ENCODE peak calls at places on chromosomes 16 and 17, in eight cellular contexts. D, R, Q, J, E, V, H and X are unnamed samples.

GRCh38 chr17:234163-235047 is 53.0 kb upstream of the DOC2B start:
- DNase-seq in R (no peak), D (peak), E (no peak), V (no peak), H (no peak), J (no peak), Q (no peak), X (no peak)

GRCh38 chr17:5405400-5405799 is 14.1 kb downstream of the NUP88 start:
- DNase-seq in J (no peak), Q (no peak), R (no peak), E (no peak), V (no peak), D (no peak), H (no peak), X (no peak)

GRCh38 chr16:87628940-87629339 is 26.6 kb downstream of the JPH3 start:
- DNase-seq in H (no peak), J (no peak), Q (no peak), V (no peak), D (no peak), R (no peak), E (peak), X (peak)

GRCh38 chr17:1001640-1002411 is 4.9 kb downstream of the TIMM22 start:
- DNase-seq in H (no peak), J (no peak), V (no peak), Q (no peak), D (no peak), R (peak), E (peak), X (peak)

GRCh38 chr16:74724820-74725549 is 24.3 kb upstream of the MLKL start:
- DNase-seq in J (no peak), R (peak), D (no peak), H (no peak), V (no peak), E (no peak), Q (no peak), X (no peak)

GRCh38 chr17:17514361-17514992 is 18.3 kb upstream of the RASD1 start:
- DNase-seq in V (no peak), H (no peak), R (peak), J (no peak), Q (no peak), E (no peak), D (no peak), X (no peak)

GRCh38 chr16:82763371-82763770 is 136.6 kb downstream of the CDH13 start:
- DNase-seq in H (no peak), J (no peak), D (no peak), E (no peak), V (no peak), Q (no peak), R (no peak), X (no peak)

GRCh38 chr17:2222901-2223616 is 80.5 kb downstream of the SMG6 start:
- DNase-seq in H (peak), D (peak), V (no peak), Q (no peak), J (peak), R (peak), E (peak), X (peak)

GRCh38 chr16:58574895-58575294 is 54.7 kb downstream of the CNOT1 start:
- DNase-seq in D (no peak), E (no peak), V (no peak), Q (no peak), H (no peak), J (no peak), R (no peak), X (no peak)

GRCh38 chr16:86789621-86790051 is 211.3 kb downstream of the FOXL1 start:
- DNase-seq in D (no peak), Q (no peak), H (no peak), R (no peak), E (no peak), J (no peak), V (no peak), X (no peak)

GRCh38 chr17:4160294-4160859 is 17.4 kb downstream of the CYB5D2 start:
- DNase-seq in D (no peak), H (no peak), E (peak), J (no peak), R (no peak), V (no peak), Q (no peak), X (no peak)

GRCh38 chr16:8958344-8958808 is 5.3 kb downstream of the USP7 start:
- DNase-seq in R (peak), V (peak), Q (peak), D (no peak), J (no peak), E (no peak), H (no peak), X (peak)

GRCh38 chr17:35046245-35046644 is 17.3 kb downstream of the RFFL start:
- DNase-seq in Q (no peak), J (no peak), E (no peak), H (no peak), R (no peak), D (no peak), V (no peak), X (no peak)

GRCh38 chr17:35050170-35050569 is 13.3 kb downstream of the RFFL start:
- DNase-seq in R (no peak), D (no peak), E (no peak), H (no peak), V (no peak), Q (no peak), J (no peak), X (no peak)

GRCh38 chr17:35048685-35049379 is 14.7 kb downstream of the RFFL start:
- DNase-seq in E (no peak), J (peak), V (no peak), Q (no peak), D (no peak), R (no peak), H (no peak), X (no peak)

GRCh38 chr17:35044181-35044580 is 19.3 kb downstream of the RFFL start:
- DNase-seq in J (no peak), D (no peak), R (no peak), V (no peak), H (no peak), Q (no peak), E (no peak), X (no peak)

GRCh38 chr17:35046740-35047283 is 16.7 kb downstream of the RFFL start:
- DNase-seq in V (no peak), Q (peak), D (no peak), R (no peak), J (peak), H (peak), E (peak), X (no peak)
- H3K27ac ChIP-seq in V (no peak), Q (peak), D (no peak), R (no peak), J (peak), H (peak), E (no peak), X (no peak)

DNA sequence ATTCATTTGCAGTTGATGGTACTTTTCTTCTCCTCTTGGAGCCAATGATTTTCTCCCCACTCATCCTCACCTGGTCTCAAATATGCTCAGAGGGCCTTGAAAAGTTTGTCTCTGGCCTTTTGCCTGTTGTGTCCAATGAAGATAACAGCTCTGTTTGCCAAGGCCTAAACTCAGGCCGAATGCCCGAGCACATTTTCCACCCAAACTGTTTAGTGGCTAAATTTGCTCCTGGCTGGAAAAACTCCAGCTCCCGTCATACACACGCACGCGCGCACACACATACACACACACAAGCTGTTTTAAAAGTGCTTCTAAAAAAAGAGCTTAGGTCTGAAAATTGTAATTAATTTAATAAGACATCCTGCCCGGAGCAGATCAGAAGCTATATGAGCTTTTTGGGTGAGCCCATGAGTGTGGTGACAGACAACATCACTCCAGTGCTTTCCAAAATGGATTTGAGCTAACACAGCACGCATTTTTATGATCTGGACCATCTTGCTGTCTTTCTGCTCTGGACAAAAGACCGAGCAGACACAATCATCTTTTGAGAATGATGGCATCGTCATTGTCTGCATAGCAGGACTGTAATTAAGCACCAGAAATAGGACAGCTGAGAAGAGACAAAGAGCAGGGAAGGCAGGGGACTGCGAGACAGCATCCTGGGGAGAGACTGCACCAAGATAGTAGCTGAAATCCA is 48.9 kb downstream of the IRX6 start:
- DNase-seq in J (no peak), V (no peak), Q (no peak), H (no peak), D (peak), R (no peak), E (no peak), X (no peak)
- H3K27ac ChIP-seq in J (no peak), V (no peak), Q (no peak), H (no peak), D (peak), R (peak), E (no peak), X (no peak)

DNA sequence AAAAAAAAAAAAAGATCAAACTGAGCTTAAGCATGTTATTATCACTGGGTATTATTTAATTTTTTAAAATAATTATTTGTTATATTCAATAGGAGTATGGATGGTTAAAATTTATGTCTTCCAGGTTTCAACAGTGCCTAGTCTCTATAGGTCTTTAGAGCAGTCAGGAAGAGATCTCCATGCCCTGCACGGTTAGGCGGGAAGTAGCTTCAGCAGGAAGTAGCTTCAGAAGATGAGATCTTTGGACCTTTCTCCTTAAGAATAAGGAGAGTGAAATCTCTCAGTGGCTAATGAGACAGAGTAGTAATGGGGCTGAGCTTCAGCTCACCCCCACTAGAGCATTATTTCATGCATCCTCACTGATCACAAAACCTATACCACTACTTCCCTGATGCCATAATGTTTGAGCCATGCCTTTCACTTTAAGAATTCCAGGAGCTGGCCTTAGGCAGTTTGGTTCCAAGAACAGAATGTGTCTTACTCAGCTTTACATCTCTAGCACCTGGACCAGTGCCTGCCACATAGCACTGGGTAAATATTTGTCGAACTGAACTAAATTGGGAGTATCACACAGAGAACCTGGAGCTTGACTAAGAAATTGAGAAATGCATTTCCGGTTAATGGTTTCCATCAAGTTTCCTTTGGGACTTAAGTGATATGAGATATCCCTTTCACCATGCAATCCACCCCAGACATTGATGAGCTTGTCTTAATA is 43.5 kb downstream of the SCPEP1 start:
- DNase-seq in V (peak), D (no peak), Q (no peak), R (no peak), J (no peak), H (no peak), E (peak), X (no peak)
- H3K27ac ChIP-seq in V (peak), D (no peak), Q (no peak), R (no peak), J (no peak), H (no peak), E (no peak), X (no peak)

GRCh38 chr17:19415806-19416775 is 5.1 kb downstream of the RNF112 start:
- DNase-seq in D (no peak), E (no peak), R (no peak), V (no peak), H (no peak), Q (no peak), J (no peak), X (no peak)

GRCh38 chr17:19417611-19418010 is 6.6 kb downstream of the RNF112 start:
- DNase-seq in D (no peak), J (no peak), R (no peak), V (no peak), E (no peak), Q (no peak), H (no peak), X (no peak)

GRCh38 chr17:19415311-19415710 is 4.3 kb downstream of the RNF112 start:
- DNase-seq in H (no peak), E (no peak), R (no peak), J (no peak), V (no peak), Q (no peak), D (no peak), X (no peak)

GRCh38 chr17:19421926-19422325 is 10.9 kb downstream of the RNF112 start:
- DNase-seq in R (no peak), D (no peak), J (no peak), Q (no peak), V (no peak), E (no peak), H (no peak), X (no peak)

GRCh38 chr17:19418312-19418992 is 7.4 kb downstream of the RNF112 start:
- DNase-seq in R (peak), J (no peak), H (no peak), E (peak), Q (no peak), D (no peak), V (no peak), X (peak)
- H3K27ac ChIP-seq in R (no peak), J (no peak), H (no peak), E (no peak), Q (no peak), D (peak), V (peak), X (no peak)

GRCh38 chr16:1492923-1493745 is at the start of gene TELO2:
- DNase-seq in E (peak), D (peak), H (peak), J (peak), Q (peak), V (no peak), R (peak), X (peak)

GRCh38 chr16:1493746-1494094 is 560 bp downstream of the TELO2 start:
- DNase-seq in R (peak), Q (peak), E (no peak), D (no peak), J (no peak), V (no peak), H (no peak), X (peak)

GRCh38 chr16:1494129-1494640 is 1.0 kb downstream of the TELO2 start:
- DNase-seq in E (peak), R (peak), Q (peak), H (no peak), V (no peak), J (no peak), D (peak), X (peak)

GRCh38 chr16:1491327-1491726 is 1.8 kb upstream of the TELO2 start:
- DNase-seq in E (peak), V (no peak), D (no peak), J (no peak), H (no peak), R (peak), Q (no peak), X (no peak)

DNA sequence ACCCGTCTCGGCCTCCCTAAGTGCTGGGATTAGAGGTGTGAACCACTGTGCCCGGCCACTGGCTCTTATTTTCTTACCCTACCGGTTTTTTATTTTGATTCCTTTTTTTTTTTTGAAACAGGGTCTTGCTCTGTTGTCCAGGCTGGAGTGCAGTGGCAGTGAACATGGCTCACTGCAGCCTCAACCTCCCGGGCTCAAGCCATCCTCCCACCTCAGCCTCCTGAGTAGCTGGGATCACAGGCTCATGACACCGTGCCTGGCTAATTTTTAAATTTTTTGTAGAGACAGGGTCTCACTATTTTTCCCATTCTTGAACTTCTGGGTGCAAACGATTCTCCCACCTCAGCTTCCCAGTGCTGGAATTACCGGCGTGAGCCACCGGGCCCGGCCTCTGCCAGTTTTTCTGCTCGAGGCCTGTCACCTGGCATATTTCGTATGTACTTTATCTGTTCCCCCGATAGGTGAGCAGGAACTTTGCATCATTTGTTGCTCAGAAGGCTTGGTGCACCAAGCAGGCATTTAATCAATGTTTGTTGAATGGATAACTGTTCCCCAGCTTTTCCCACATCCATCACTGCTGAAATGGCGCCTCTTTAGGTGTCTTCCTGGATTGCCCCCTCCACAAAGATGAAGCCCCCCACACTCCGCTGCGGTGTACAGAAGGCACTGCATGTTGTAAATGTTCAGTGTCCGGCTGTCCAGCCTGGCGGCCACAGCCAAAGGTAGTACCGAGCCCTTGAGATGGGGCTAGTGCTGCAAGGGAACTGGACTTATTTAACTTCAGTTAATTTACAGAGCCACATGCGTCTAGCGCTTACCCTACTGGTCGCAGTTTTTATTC is 858 bp upstream of the TELO2 start:
- DNase-seq in V (no peak), R (peak), D (no peak), Q (peak), E (no peak), H (no peak), J (no peak), X (no peak)
- H3K27ac ChIP-seq in V (peak), R (no peak), D (peak), Q (peak), E (no peak), H (peak), J (peak), X (peak)

DNA sequence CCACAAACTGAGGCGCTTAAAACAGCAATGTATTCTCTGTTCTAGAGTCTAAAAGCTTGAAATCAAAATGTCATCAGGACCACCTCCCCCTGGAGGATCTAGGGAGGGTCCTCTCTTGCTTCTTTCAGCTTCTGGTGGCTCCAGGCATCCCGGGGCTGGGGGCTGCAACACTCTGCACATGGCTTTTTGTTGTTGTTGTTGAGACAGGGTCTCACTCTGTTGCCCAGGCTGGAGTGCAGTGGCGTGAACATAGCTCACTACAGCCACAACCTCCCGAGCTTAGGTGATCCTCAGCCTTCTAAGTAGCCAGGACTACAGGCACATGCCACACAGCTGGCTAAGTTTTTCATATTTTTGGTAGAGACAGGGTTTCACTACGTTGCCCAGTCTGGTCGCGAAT is 37.0 kb upstream of the SNN start:
- DNase-seq in J (no peak), E (no peak), D (no peak), Q (no peak), R (no peak), V (no peak), H (no peak), X (no peak)
- H3K27ac ChIP-seq in J (no peak), E (no peak), D (no peak), Q (no peak), R (no peak), V (no peak), H (no peak), X (no peak)

DNA sequence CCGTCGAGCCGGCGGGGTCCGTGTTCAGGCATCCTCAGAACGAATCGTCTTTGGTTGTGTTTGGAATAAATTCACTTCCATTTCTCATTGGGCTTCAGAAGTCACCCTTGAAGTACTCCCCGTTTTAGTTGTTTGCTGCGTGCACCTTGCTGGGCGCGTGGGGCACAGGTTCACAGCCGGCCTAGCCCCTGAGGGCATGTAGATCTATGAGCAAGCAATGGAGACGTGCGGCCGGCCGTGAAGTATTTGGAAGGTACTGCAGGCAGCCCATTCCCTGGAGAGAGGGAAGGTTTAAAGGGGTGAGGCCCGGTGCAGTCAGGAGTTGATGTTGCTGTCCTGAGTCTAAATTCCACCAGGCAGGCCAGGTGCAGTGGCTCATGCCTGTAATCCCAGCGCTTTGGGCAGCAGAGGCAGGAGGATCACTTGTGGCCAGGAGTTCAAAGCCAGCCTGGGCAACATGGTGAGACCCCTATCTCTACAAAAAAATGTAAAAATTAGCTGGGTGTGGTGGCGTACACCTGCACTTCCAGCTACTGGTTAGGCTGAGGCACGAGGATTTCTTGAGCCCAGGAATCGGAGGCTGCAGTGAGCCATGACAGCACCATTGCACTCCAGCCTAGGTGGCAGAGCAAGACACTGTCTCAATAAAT is 725 bp downstream of the ACSF3 start:
- DNase-seq in V (no peak), H (no peak), R (no peak), D (no peak), J (peak), Q (peak), E (peak), X (no peak)
- H3K27ac ChIP-seq in V (peak), H (peak), R (no peak), D (peak), J (peak), Q (peak), E (no peak), X (no peak)